ENCODE peak calls at places on chromosomes 16 and 17, in ten cellular contexts. C is ovary, E is WERI-Rb-1, H is thoracic aorta, I is cardiac fibroblast, A is endodermal cell, W is nephron progenitor cell, X is choroid plexus epithelial cell, O is BE2C, S is pancreas. J is an unnamed sample.
A peak's percentile ranks its signal among the peaks of the same experiment; 100 is the strongest.

GRCh38 chr17:79630821-79631639 is 20.2 kb upstream of the RBFOX3 start:
- DNase-seq in O (no peak), A (peak; percentile 40), S (no peak), X (no peak), E (peak; percentile 5), H (no peak), C (peak; percentile 1), I (no peak), W (no peak), J (peak; percentile 13)

GRCh38 chr17:47684025-47684424 is 9.9 kb upstream of the TBKBP1 start:
- DNase-seq in S (no peak), O (no peak), X (no peak), H (no peak), W (no peak), A (peak; percentile 44), C (no peak), I (no peak), E (no peak), J (no peak)

GRCh38 chr16:67244387-67245188 is 2.7 kb downstream of the FHOD1 start:
- DNase-seq in I (peak; percentile 98), X (peak; percentile 88), E (no peak), W (no peak), C (no peak), S (peak; percentile 38), O (peak; percentile 46), A (no peak), H (peak; percentile 36), J (peak; percentile 37)

GRCh38 chr16:24309222-24309905 is 53.2 kb downstream of the CACNG3 start:
- DNase-seq in S (peak; percentile 63), A (no peak), H (no peak), C (no peak), O (peak; percentile 10), X (peak; percentile 10), I (peak; percentile 45), E (no peak), W (no peak), J (no peak)

GRCh38 chr17:8109669-8110455 is 8.5 kb downstream of the ALOXE3 start:
- DNase-seq in I (peak; percentile 41), H (no peak), W (peak; percentile 78), E (peak; percentile 74), S (peak; percentile 87), C (peak; percentile 65), O (peak; percentile 72), X (no peak), A (peak; percentile 96), J (peak; percentile 40)

GRCh38 chr17:28747046-28747691 is 3.4 kb downstream of the TRAF4 start:
- DNase-seq in E (no peak), A (peak; percentile 65), I (no peak), X (no peak), C (no peak), S (peak; percentile 85), W (no peak), H (no peak), O (peak; percentile 64), J (no peak)

GRCh38 chr17:81096741-81097133 is 61.8 kb downstream of the BAIAP2 start:
- DNase-seq in C (no peak), E (no peak), X (peak; percentile 17), A (no peak), O (no peak), I (no peak), S (no peak), W (no peak), H (no peak), J (no peak)

GRCh38 chr17:57142925-57143324 is 57.9 kb downstream of the AKAP1 start:
- DNase-seq in C (no peak), E (no peak), X (peak; percentile 65), A (no peak), H (no peak), S (no peak), W (peak; percentile 35), O (no peak), I (peak; percentile 57), J (no peak)

GRCh38 chr16:84608281-84608680 is 9.6 kb downstream of the COTL1 start:
- DNase-seq in X (no peak), C (no peak), E (no peak), O (no peak), I (no peak), W (no peak), A (no peak), S (no peak), H (no peak), J (no peak)

GRCh38 chr17:51059781-51060180 is 60.9 kb downstream of the SPAG9 start:
- DNase-seq in C (no peak), I (peak; percentile 66), H (no peak), A (no peak), S (no peak), E (no peak), X (peak; percentile 61), W (no peak), O (no peak), J (no peak)

GRCh38 chr16:19717781-19718623 is at the start of the genes IQCK and KNOP1:
- DNase-seq in E (peak; percentile 90), W (peak; percentile 89), X (peak; percentile 92), A (peak; percentile 95), C (peak; percentile 92), O (peak; percentile 93), S (peak; percentile 87), I (peak; percentile 86), H (peak; percentile 53), J (peak; percentile 77)
- TF ChIP-seq CTCF in E (no peak), W (no peak), X (peak; percentile 34), A (no peak), C (no peak), O (no peak), S (no peak), I (no peak), H (no peak), J (no peak)

GRCh38 chr17:19334331-19334730 is 28.2 kb downstream of the B9D1 start:
- DNase-seq in W (no peak), A (no peak), H (no peak), I (no peak), X (no peak), E (no peak), O (no peak), S (no peak), C (no peak), J (no peak)

GRCh38 chr17:19333132-19333440 is 29.4 kb downstream of the B9D1 start:
- DNase-seq in S (no peak), A (no peak), I (no peak), O (no peak), W (no peak), C (no peak), E (no peak), X (no peak), H (no peak), J (no peak)

GRCh38 chr17:19331553-19332245 is 30.8 kb downstream of the B9D1 start:
- DNase-seq in X (no peak), E (no peak), O (no peak), I (no peak), W (no peak), H (no peak), S (no peak), A (no peak), C (no peak), J (no peak)

GRCh38 chr17:19332371-19333131 is 30.0 kb downstream of the B9D1 start:
- DNase-seq in I (no peak), X (no peak), O (peak; percentile 45), W (no peak), C (no peak), H (no peak), E (no peak), S (no peak), A (no peak), J (no peak)

DNA sequence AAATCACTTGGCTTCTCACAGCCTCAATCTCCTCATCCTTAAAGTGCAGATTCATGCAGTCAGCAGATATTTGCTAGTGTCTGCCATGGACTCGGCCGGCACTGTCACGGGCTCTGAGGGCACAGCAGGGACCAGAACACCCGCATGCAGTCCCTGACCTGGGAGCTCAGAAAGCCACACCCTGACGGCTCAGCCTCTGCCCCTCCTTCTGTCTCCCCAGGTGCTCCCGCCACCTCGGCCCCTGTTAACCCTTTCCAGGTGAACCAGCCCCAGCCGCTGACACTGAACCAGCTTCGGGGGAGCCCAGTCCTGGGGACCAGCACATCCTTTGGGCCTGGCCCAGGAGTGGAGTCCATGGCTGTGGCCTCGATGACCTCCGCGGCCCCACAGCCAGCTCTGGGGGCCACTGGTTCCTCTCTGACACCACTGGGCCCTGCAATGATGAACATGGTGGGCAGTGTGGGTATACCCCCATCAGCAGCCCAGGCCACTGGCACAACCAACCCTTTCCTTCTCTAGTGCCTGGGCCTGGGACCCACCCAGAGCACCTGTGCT is 28.7 kb downstream of the B9D1 start:
- DNase-seq in I (no peak), E (no peak), O (no peak), C (no peak), H (no peak), X (no peak), W (no peak), A (peak; percentile 72), S (no peak), J (no peak)
- TF ChIP-seq CTCF in I (no peak), E (no peak), O (no peak), C (no peak), H (no peak), X (no peak), W (no peak), A (no peak), S (no peak), J (no peak)

DNA sequence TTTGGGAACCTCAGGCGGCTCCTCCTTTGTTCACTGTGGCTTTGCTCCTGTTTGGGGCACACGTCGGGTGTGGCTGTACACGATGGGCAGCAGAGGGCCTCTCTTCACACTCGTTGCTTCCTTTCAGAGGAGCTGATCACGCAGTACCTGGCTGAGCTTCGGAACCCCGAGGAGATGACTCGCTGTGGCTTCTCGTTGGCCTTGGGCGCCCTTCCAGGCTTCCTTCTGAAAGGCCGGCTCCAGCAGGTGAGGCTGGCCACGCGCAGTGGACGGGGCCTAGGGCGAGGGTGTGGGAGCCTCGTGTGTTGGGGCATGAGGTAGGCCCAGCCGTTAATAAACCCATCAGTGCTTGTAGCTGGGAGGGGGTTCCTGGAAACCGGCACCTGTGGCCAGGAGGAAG is 85.0 kb upstream of the ZNF750 start:
- DNase-seq in E (no peak), C (no peak), I (no peak), W (no peak), X (peak; percentile 11), H (no peak), S (peak; percentile 45), O (no peak), A (no peak), J (no peak)
- TF ChIP-seq CTCF in E (peak; percentile 12), C (no peak), I (no peak), W (no peak), X (peak; percentile 9), H (no peak), S (no peak), O (no peak), A (no peak), J (no peak)

DNA sequence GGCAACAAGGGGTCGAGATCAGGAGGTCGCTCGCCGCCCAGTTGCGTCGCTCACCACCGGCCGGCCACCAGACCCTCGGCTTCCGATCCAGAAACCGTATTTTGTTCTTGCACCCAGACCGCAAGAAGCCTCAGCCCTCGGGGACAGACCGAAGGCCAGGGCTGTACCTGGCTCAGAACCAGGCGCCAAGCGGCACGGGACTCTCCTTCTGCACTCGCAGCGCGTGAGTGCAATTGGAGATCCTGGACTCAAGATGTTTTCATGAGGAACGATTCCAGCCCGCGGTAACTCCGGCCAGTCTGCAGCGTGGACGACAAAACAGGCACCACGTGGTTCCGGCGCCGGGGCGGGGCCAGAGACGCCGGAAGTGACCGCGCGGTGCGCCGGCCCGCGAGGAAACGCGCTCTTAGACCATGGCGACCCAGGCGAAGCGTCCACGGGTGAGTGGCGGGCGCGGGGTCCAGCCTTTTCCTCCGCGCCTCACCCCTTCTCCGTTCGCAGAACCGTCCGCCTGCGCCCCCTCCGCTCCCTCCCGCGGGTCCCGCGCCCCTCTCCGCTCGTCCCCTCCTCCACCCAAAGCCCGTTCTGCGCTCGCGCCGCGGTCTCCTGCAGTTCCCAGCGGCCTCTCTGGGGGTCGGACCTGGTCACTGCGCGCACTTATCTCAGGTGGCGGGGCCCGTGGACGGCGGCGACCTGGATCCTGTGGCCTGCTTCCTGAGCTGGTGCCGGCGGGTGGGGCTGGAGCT is at the start of gene SETD6:
- DNase-seq in S (peak; percentile 89), W (peak; percentile 94), O (peak; percentile 93), I (peak; percentile 85), X (peak; percentile 94), E (peak; percentile 86), C (peak; percentile 87), A (peak; percentile 95), H (peak; percentile 54), J (peak; percentile 66)
- TF ChIP-seq CTCF in S (no peak), W (no peak), O (peak; percentile 6), I (peak; percentile 19), X (peak; percentile 17), E (peak; percentile 31), C (no peak), A (peak; percentile 49), H (peak; percentile 44), J (no peak)